ENCODE peak calls at places on chromosomes 11 and 22, in eight cellular contexts. N, T, Y, G, Q, L, D and C are unnamed samples.

GRCh38 chr11:126526471-126526870 is 171.0 kb downstream of the ST3GAL4 start:
- DNase-seq in D (no peak), Y (no peak), L (no peak), G (no peak), Q (peak), T (no peak), N (no peak), C (no peak)

GRCh38 chr11:1341928-1342524 is 32.6 kb upstream of the TOLLIP start:
- DNase-seq in Y (peak), G (peak), T (no peak), L (no peak), Q (peak), D (no peak), N (no peak), C (no peak)

GRCh38 chr11:450809-451451 is 851 bp downstream of the PTDSS2 start:
- DNase-seq in Q (peak), N (peak), G (peak), L (peak), T (peak), Y (peak), D (peak), C (no peak)

GRCh38 chr22:19889951-19890350 is 35.3 kb upstream of the GNB1L start:
- DNase-seq in Q (no peak), G (no peak), N (no peak), D (no peak), L (no peak), T (peak), Y (no peak), C (no peak)

GRCh38 chr22:23685205-23685784 is 5.5 kb upstream of the RGL4 start:
- DNase-seq in D (no peak), L (no peak), Y (peak), G (peak), Q (no peak), N (no peak), T (no peak), C (no peak)

GRCh38 chr22:44405661-44406060 is 92.4 kb downstream of the RTL6 start:
- DNase-seq in G (no peak), Y (no peak), L (no peak), D (no peak), T (no peak), Q (peak), N (no peak), C (no peak)

GRCh38 chr11:126305699-126306098 is 1.8 kb downstream of the DCPS start:
- DNase-seq in Q (no peak), Y (no peak), G (no peak), L (no peak), N (no peak), T (no peak), D (no peak), C (no peak)

GRCh38 chr11:19821412-19821875 is 108.8 kb downstream of the NAV2 start:
- DNase-seq in Q (peak), T (no peak), L (no peak), G (peak), Y (no peak), D (no peak), N (no peak), C (no peak)